ENCODE peak calls at places on chromosomes 7 and 10, in ten cellular contexts. One of them, this sample, is unnamed.

GRCh38 chr7:37193087-37193774 is 255.4 kb downstream of the ELMO1 start:
- DNase-seq in astrocyte of the spinal cord: peak
- DNase-seq in A549: no peak
- DNase-seq in endodermal cell: no peak
- DNase-seq in kidney: no peak
- DNase-seq in fibroblast of mammary gland: no peak
- DNase-seq in GM06990: no peak
- DNase-seq in Panc1: no peak
- DNase-seq in heart left ventricle: peak
- DNase-seq in AG04450: no peak
- DNase-seq in this sample: no peak

GRCh38 chr10:97075961-97076525 is 109.7 kb downstream of the SLIT1 start:
- DNase-seq in A549: no peak
- DNase-seq in Panc1: no peak
- DNase-seq in GM06990: no peak
- DNase-seq in heart left ventricle: no peak
- DNase-seq in astrocyte of the spinal cord: no peak
- DNase-seq in kidney: no peak
- DNase-seq in endodermal cell: peak
- DNase-seq in fibroblast of mammary gland: no peak
- DNase-seq in AG04450: no peak
- DNase-seq in this sample: no peak

GRCh38 chr10:48457949-48458661 is 146.8 kb downstream of the ARHGAP22 start:
- DNase-seq in kidney: peak
- DNase-seq in endodermal cell: peak
- DNase-seq in GM06990: no peak
- DNase-seq in Panc1: no peak
- DNase-seq in heart left ventricle: peak
- DNase-seq in astrocyte of the spinal cord: no peak
- DNase-seq in AG04450: no peak
- DNase-seq in fibroblast of mammary gland: no peak
- DNase-seq in A549: no peak
- DNase-seq in this sample: no peak

GRCh38 chr10:122435212-122435827 is 19.1 kb upstream of the ARMS2 start:
- DNase-seq in GM06990: no peak
- DNase-seq in astrocyte of the spinal cord: peak
- DNase-seq in A549: peak
- DNase-seq in heart left ventricle: no peak
- DNase-seq in fibroblast of mammary gland: peak
- DNase-seq in Panc1: peak
- DNase-seq in AG04450: no peak
- DNase-seq in endodermal cell: no peak
- DNase-seq in kidney: no peak
- DNase-seq in this sample: peak

GRCh38 chr7:139035588-139036353 is at the start of gene ZC3HAV1L:
- DNase-seq in endodermal cell: peak
- DNase-seq in A549: peak
- DNase-seq in fibroblast of mammary gland: peak
- DNase-seq in GM06990: peak
- DNase-seq in Panc1: no peak
- DNase-seq in astrocyte of the spinal cord: peak
- DNase-seq in AG04450: peak
- DNase-seq in heart left ventricle: peak
- DNase-seq in kidney: peak
- DNase-seq in this sample: no peak

GRCh38 chr7:69213882-69214281 is 384.4 kb upstream of the AUTS2 start:
- DNase-seq in fibroblast of mammary gland: no peak
- DNase-seq in heart left ventricle: no peak
- DNase-seq in kidney: no peak
- DNase-seq in Panc1: no peak
- DNase-seq in endodermal cell: no peak
- DNase-seq in A549: peak
- DNase-seq in astrocyte of the spinal cord: no peak
- DNase-seq in AG04450: no peak
- DNase-seq in GM06990: no peak
- DNase-seq in this sample: no peak

GRCh38 chr10:127196955-127197432 is 603 bp upstream of the INSYN2A start:
- DNase-seq in endodermal cell: no peak
- DNase-seq in heart left ventricle: no peak
- DNase-seq in kidney: no peak
- DNase-seq in Panc1: no peak
- DNase-seq in A549: no peak
- DNase-seq in GM06990: no peak
- DNase-seq in AG04450: no peak
- DNase-seq in astrocyte of the spinal cord: peak
- DNase-seq in fibroblast of mammary gland: no peak
- DNase-seq in this sample: no peak

GRCh38 chr7:73734619-73735525 is 3.7 kb downstream of the ABHD11 start:
- DNase-seq in kidney: peak
- DNase-seq in AG04450: no peak
- DNase-seq in heart left ventricle: peak
- DNase-seq in astrocyte of the spinal cord: peak
- DNase-seq in Panc1: peak
- DNase-seq in GM06990: peak
- DNase-seq in A549: peak
- DNase-seq in endodermal cell: peak
- DNase-seq in fibroblast of mammary gland: peak
- DNase-seq in this sample: peak

GRCh38 chr7:98816206-98816605 is 53.6 kb downstream of the TMEM130 start:
- DNase-seq in fibroblast of mammary gland: no peak
- DNase-seq in heart left ventricle: peak
- DNase-seq in GM06990: no peak
- DNase-seq in AG04450: no peak
- DNase-seq in Panc1: no peak
- DNase-seq in astrocyte of the spinal cord: no peak
- DNase-seq in kidney: no peak
- DNase-seq in A549: no peak
- DNase-seq in endodermal cell: no peak
- DNase-seq in this sample: no peak

GRCh38 chr10:121860810-121861209 is 67.0 kb downstream of the ATE1 start:
- DNase-seq in Panc1: no peak
- DNase-seq in fibroblast of mammary gland: no peak
- DNase-seq in astrocyte of the spinal cord: no peak
- DNase-seq in AG04450: no peak
- DNase-seq in endodermal cell: no peak
- DNase-seq in heart left ventricle: no peak
- DNase-seq in A549: no peak
- DNase-seq in kidney: no peak
- DNase-seq in GM06990: no peak
- DNase-seq in this sample: no peak

GRCh38 chr7:73704640-73705550 is 14.6 kb downstream of the STX1A start:
- DNase-seq in A549: peak
- DNase-seq in astrocyte of the spinal cord: peak
- DNase-seq in Panc1: peak
- DNase-seq in endodermal cell: no peak
- DNase-seq in AG04450: no peak
- DNase-seq in GM06990: no peak
- DNase-seq in fibroblast of mammary gland: peak
- DNase-seq in heart left ventricle: no peak
- DNase-seq in kidney: no peak
- DNase-seq in this sample: no peak

DNA sequence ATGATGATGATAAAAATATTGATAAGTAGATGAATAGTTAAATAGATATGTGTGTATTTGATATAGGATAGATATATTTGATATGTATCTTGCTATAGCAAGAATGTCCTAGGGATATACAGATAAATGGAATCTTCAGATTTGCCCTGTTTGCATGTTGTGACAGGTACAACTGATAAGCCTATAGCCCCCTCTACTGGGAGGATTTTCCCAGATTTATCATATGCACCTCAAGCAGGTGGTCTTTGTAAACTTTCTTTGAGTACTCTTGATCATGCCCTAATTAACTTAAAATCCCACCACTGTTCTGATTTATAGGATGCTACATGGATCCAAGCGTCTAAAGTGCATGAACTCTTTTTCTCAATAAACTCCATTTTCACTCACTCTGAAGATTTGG is 1050.7 kb downstream of the SORCS3 start:
- DNase-seq in A549: peak
- DNase-seq in AG04450: no peak
- DNase-seq in fibroblast of mammary gland: no peak
- DNase-seq in astrocyte of the spinal cord: peak
- DNase-seq in heart left ventricle: no peak
- DNase-seq in Panc1: no peak
- DNase-seq in endodermal cell: no peak
- DNase-seq in kidney: no peak
- DNase-seq in GM06990: no peak
- DNase-seq in this sample: no peak
- TF ChIP-seq CTCF in A549: no peak
- TF ChIP-seq CTCF in AG04450: no peak
- TF ChIP-seq CTCF in fibroblast of mammary gland: no peak
- TF ChIP-seq CTCF in astrocyte of the spinal cord: peak
- TF ChIP-seq CTCF in heart left ventricle: no peak
- TF ChIP-seq CTCF in Panc1: peak
- TF ChIP-seq CTCF in endodermal cell: peak
- TF ChIP-seq CTCF in kidney: peak
- TF ChIP-seq CTCF in GM06990: peak
- TF ChIP-seq CTCF in this sample: no peak

GRCh38 chr7:150799741-150800575 is at the start of gene TMEM176B:
- DNase-seq in fibroblast of mammary gland: no peak
- DNase-seq in A549: no peak
- DNase-seq in astrocyte of the spinal cord: no peak
- DNase-seq in Panc1: no peak
- DNase-seq in kidney: peak
- DNase-seq in heart left ventricle: peak
- DNase-seq in AG04450: no peak
- DNase-seq in endodermal cell: peak
- DNase-seq in GM06990: no peak
- DNase-seq in this sample: no peak
- H3K4me3 ChIP-seq in fibroblast of mammary gland: peak
- H3K4me3 ChIP-seq in A549: no peak
- H3K4me3 ChIP-seq in astrocyte of the spinal cord: no peak
- H3K4me3 ChIP-seq in Panc1: no peak
- H3K4me3 ChIP-seq in kidney: peak
- H3K4me3 ChIP-seq in heart left ventricle: peak
- H3K4me3 ChIP-seq in AG04450: no peak
- H3K4me3 ChIP-seq in endodermal cell: no peak
- H3K4me3 ChIP-seq in GM06990: no peak
- H3K4me3 ChIP-seq in this sample: no peak

GRCh38 chr7:151167197-151167911 is at the start of gene GBX1:
- DNase-seq in A549: peak
- DNase-seq in fibroblast of mammary gland: no peak
- DNase-seq in AG04450: no peak
- DNase-seq in GM06990: no peak
- DNase-seq in Panc1: no peak
- DNase-seq in astrocyte of the spinal cord: no peak
- DNase-seq in heart left ventricle: no peak
- DNase-seq in endodermal cell: peak
- DNase-seq in kidney: no peak
- DNase-seq in this sample: no peak
- TF ChIP-seq CTCF in A549: peak
- TF ChIP-seq CTCF in fibroblast of mammary gland: no peak
- TF ChIP-seq CTCF in AG04450: no peak
- TF ChIP-seq CTCF in GM06990: no peak
- TF ChIP-seq CTCF in Panc1: no peak
- TF ChIP-seq CTCF in astrocyte of the spinal cord: no peak
- TF ChIP-seq CTCF in heart left ventricle: peak
- TF ChIP-seq CTCF in endodermal cell: peak
- TF ChIP-seq CTCF in kidney: peak
- TF ChIP-seq CTCF in this sample: no peak

GRCh38 chr7:39753823-39754325 is 130.5 kb downstream of the RALA start:
- DNase-seq in kidney: no peak
- DNase-seq in endodermal cell: no peak
- DNase-seq in fibroblast of mammary gland: no peak
- DNase-seq in A549: no peak
- DNase-seq in astrocyte of the spinal cord: no peak
- DNase-seq in AG04450: no peak
- DNase-seq in heart left ventricle: no peak
- DNase-seq in GM06990: no peak
- DNase-seq in Panc1: no peak
- DNase-seq in this sample: no peak

GRCh38 chr7:39758234-39758970 is 135.0 kb downstream of the RALA start:
- DNase-seq in kidney: no peak
- DNase-seq in fibroblast of mammary gland: no peak
- DNase-seq in astrocyte of the spinal cord: no peak
- DNase-seq in A549: no peak
- DNase-seq in Panc1: no peak
- DNase-seq in GM06990: no peak
- DNase-seq in AG04450: no peak
- DNase-seq in endodermal cell: no peak
- DNase-seq in heart left ventricle: peak
- DNase-seq in this sample: no peak

GRCh38 chr7:39750253-39750994 is 127.1 kb downstream of the RALA start:
- DNase-seq in A549: no peak
- DNase-seq in fibroblast of mammary gland: no peak
- DNase-seq in AG04450: no peak
- DNase-seq in kidney: no peak
- DNase-seq in endodermal cell: no peak
- DNase-seq in astrocyte of the spinal cord: no peak
- DNase-seq in GM06990: no peak
- DNase-seq in Panc1: no peak
- DNase-seq in heart left ventricle: no peak
- DNase-seq in this sample: no peak

GRCh38 chr7:39757604-39758003 is 134.2 kb downstream of the RALA start:
- DNase-seq in astrocyte of the spinal cord: no peak
- DNase-seq in GM06990: no peak
- DNase-seq in AG04450: no peak
- DNase-seq in endodermal cell: no peak
- DNase-seq in heart left ventricle: no peak
- DNase-seq in fibroblast of mammary gland: no peak
- DNase-seq in kidney: no peak
- DNase-seq in A549: no peak
- DNase-seq in Panc1: no peak
- DNase-seq in this sample: no peak

GRCh38 chr7:39754326-39755120 is 131.2 kb downstream of the RALA start:
- DNase-seq in AG04450: no peak
- DNase-seq in kidney: peak
- DNase-seq in heart left ventricle: no peak
- DNase-seq in endodermal cell: peak
- DNase-seq in GM06990: no peak
- DNase-seq in astrocyte of the spinal cord: peak
- DNase-seq in fibroblast of mammary gland: peak
- DNase-seq in Panc1: no peak
- DNase-seq in A549: no peak
- DNase-seq in this sample: no peak
- H3K4me3 ChIP-seq in AG04450: peak
- H3K4me3 ChIP-seq in kidney: peak
- H3K4me3 ChIP-seq in heart left ventricle: no peak
- H3K4me3 ChIP-seq in endodermal cell: no peak
- H3K4me3 ChIP-seq in GM06990: no peak
- H3K4me3 ChIP-seq in astrocyte of the spinal cord: no peak
- H3K4me3 ChIP-seq in fibroblast of mammary gland: no peak
- H3K4me3 ChIP-seq in Panc1: no peak
- H3K4me3 ChIP-seq in A549: no peak
- H3K4me3 ChIP-seq in this sample: no peak

This sample was measured in LNCaP clone FGC.